ENCODE peak calls at places on chromosomes 5 and 9, in eight cellular contexts. I is heart right ventricle, Y is tibial artery, H is thoracic aorta, C is uterus, D is mammary epithelial cell, U is heart left ventricle, V is HCT116. J is an unnamed sample.

GRCh38 chr9:101582593-101582992 is 12.2 kb downstream of the PPP3R2 start:
- DNase-seq in U (no peak), D (peak), C (no peak), H (no peak), Y (no peak), I (no peak), V (no peak), J (no peak)

GRCh38 chr9:129632460-129632859 is 6.5 kb downstream of the NTMT1 start:
- DNase-seq in Y (no peak), I (no peak), D (no peak), U (no peak), H (no peak), C (no peak), V (no peak), J (no peak)

GRCh38 chr5:62093981-62094380 is 212.0 kb upstream of the KIF2A start:
- DNase-seq in U (no peak), D (no peak), H (no peak), C (no peak), Y (no peak), V (no peak), I (no peak), J (peak)

GRCh38 chr9:110837401-110838005 is 168.9 kb downstream of the MUSK start:
- DNase-seq in C (no peak), H (no peak), D (no peak), Y (no peak), I (no peak), U (no peak), V (no peak), J (no peak)

GRCh38 chr9:120324996-120325642 is 254.8 kb downstream of the CDK5RAP2 start:
- DNase-seq in I (no peak), V (no peak), U (no peak), Y (no peak), D (no peak), C (no peak), H (no peak), J (no peak)

GRCh38 chr9:98778711-98779530 is 17.4 kb downstream of the ANKS6 start:
- DNase-seq in H (no peak), C (no peak), I (no peak), V (no peak), D (no peak), Y (peak), U (no peak), J (no peak)

GRCh38 chr5:138179277-138179857 is 455 bp downstream of the KIF20A start:
- DNase-seq in V (no peak), C (no peak), I (no peak), Y (no peak), H (no peak), D (peak), U (no peak), J (no peak)

GRCh38 chr9:136133191-136133958 is 14.7 kb upstream of the TMEM250 start:
- DNase-seq in D (no peak), C (no peak), Y (no peak), U (no peak), H (no peak), V (no peak), I (no peak), J (peak)

GRCh38 chr5:25006734-25007133 is 362.0 kb upstream of the CDH10 start:
- DNase-seq in Y (no peak), V (no peak), D (peak), C (no peak), U (no peak), H (no peak), I (no peak), J (no peak)

GRCh38 chr5:179285236-179285635 is 60.0 kb downstream of the ADAMTS2 start:
- DNase-seq in H (no peak), U (peak), D (no peak), Y (peak), V (no peak), C (peak), I (peak), J (peak)

GRCh38 chr9:131650254-131650653 is 89.6 kb downstream of the RAPGEF1 start:
- DNase-seq in V (no peak), U (no peak), C (no peak), D (peak), Y (peak), H (no peak), I (no peak), J (no peak)

GRCh38 chr5:121199238-121199999 is 652.3 kb upstream of the FTMT start:
- DNase-seq in I (no peak), D (no peak), H (no peak), Y (no peak), V (no peak), C (no peak), U (no peak), J (no peak)

GRCh38 chr9:83199240-83199639 is 136.3 kb upstream of the RASEF start:
- DNase-seq in D (peak), H (no peak), Y (no peak), C (no peak), U (peak), V (peak), I (no peak), J (peak)

GRCh38 chr5:1050449-1051365 is 42.1 kb downstream of the NKD2 start:
- DNase-seq in V (no peak), Y (no peak), D (no peak), C (no peak), I (peak), U (no peak), H (no peak), J (no peak)

GRCh38 chr9:131337131-131337848 is 47.8 kb downstream of the PLPP7 start:
- DNase-seq in I (no peak), H (no peak), Y (no peak), C (no peak), V (no peak), D (no peak), U (no peak), J (no peak)

GRCh38 chr5:132099073-132099748 is 25.6 kb downstream of the CSF2 start:
- DNase-seq in H (no peak), Y (no peak), U (no peak), C (no peak), D (no peak), I (no peak), V (no peak), J (no peak)

GRCh38 chr5:26569929-26570258 is 468.5 kb downstream of the CDH9 start:
- DNase-seq in D (no peak), Y (no peak), C (no peak), V (no peak), U (no peak), I (no peak), H (no peak), J (no peak)

GRCh38 chr5:180212363-180213255 is 3.6 kb upstream of the RASGEF1C start:
- DNase-seq in C (no peak), Y (peak), U (no peak), V (no peak), D (no peak), I (no peak), H (no peak), J (no peak)

GRCh38 chr5:73564018-73564417 is 1.4 kb downstream of the ANKRA2 start:
- DNase-seq in V (no peak), I (no peak), D (no peak), C (no peak), Y (no peak), H (no peak), U (no peak), J (no peak)
- H3K27ac ChIP-seq in V (no peak), I (no peak), D (peak), C (peak), Y (peak), H (no peak), U (no peak), J (no peak)

GRCh38 chr9:72149231-72149975 is at the start of gene GDA:
- DNase-seq in D (peak), H (no peak), C (no peak), Y (no peak), U (no peak), V (peak), I (no peak), J (peak)
- H3K4me3 ChIP-seq in D (peak), H (no peak), C (no peak), Y (no peak), U (peak), V (peak), I (no peak), J (peak)

GRCh38 chr9:134811673-134812668 is 68.6 kb upstream of the FCN2 start:
- DNase-seq in C (no peak), D (no peak), V (no peak), U (no peak), I (no peak), H (no peak), Y (no peak), J (no peak)
- TF ChIP-seq CTCF in C (no peak), D (no peak), V (no peak), U (no peak), I (no peak), H (no peak), Y (no peak), J (no peak)

DNA sequence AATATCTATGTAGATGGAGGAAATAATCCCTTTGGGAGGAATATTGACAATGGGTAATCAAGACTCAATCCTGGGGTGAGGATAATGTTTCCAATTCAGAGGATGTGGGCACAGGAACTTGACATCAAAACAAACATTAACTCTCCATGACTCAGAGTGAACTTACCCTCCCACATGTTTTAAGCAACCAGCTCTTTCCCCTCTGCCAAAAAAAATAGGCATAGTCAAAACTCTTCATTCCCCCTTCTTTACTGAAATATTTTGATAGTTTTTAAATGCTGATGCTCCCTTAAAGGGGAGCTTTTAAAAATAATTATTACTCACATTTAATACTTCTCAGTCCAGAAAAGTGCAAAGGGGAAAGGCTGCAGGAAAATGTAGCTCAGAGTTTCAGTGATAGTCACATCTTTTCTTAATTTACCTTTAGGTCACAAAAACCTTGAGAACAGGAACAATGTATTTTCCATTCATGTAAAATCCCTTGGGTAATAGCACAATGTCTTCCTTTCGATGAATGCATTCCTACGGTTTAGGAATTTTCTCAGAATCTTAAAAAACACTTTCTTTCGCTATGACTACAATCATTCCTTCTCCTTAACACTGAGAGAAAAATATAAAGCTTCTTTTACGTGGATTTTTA is 298.4 kb upstream of the GRAMD2B start:
- DNase-seq in Y (no peak), U (no peak), H (no peak), D (peak), I (no peak), V (peak), C (no peak), J (no peak)
- H3K27ac ChIP-seq in Y (no peak), U (no peak), H (no peak), D (peak), I (no peak), V (no peak), C (no peak), J (no peak)

GRCh38 chr9:123326662-123327093 is 29.3 kb upstream of the CRB2 start:
- DNase-seq in U (no peak), V (no peak), Y (no peak), H (no peak), C (no peak), D (no peak), I (no peak), J (no peak)

GRCh38 chr9:123327697-123328100 is 28.3 kb upstream of the CRB2 start:
- DNase-seq in D (peak), H (no peak), I (no peak), U (no peak), Y (no peak), V (no peak), C (no peak), J (peak)

GRCh38 chr9:123323482-123324013 is 32.4 kb upstream of the CRB2 start:
- DNase-seq in U (no peak), I (no peak), D (no peak), Y (no peak), C (no peak), V (no peak), H (no peak), J (no peak)

GRCh38 chr9:123324767-123325183 is 31.2 kb upstream of the CRB2 start:
- DNase-seq in I (no peak), Y (no peak), H (no peak), D (no peak), U (no peak), C (no peak), V (no peak), J (no peak)

DNA sequence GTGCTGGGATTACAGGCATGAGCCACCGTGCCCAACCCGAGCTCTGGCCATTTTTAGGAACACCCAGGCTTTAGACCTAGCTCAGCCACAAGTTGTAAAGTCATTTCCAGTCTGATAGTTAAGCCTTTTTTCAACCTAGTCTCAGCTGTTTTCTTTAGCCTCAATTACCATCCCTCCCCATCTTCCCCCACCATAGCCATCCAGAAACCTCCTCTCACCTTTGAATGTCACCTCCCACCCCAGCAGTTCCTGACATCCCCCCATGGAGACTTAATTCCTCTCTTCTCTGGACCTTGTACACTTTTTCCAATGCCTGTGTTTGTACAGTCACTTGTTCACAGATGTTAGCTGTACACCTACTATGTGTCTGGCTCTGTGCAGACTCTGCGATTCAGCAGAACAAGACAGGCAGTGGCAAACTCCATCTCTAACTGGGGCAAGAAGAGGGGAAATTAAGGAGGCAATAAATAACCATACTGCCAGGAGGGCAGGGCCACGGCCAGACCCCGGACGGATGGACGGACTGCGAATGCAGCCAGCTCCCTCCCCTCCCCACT is 29.9 kb upstream of the CRB2 start:
- DNase-seq in C (no peak), D (no peak), I (no peak), H (no peak), U (no peak), V (no peak), Y (no peak), J (no peak)
- H3K4me3 ChIP-seq in C (no peak), D (no peak), I (no peak), H (peak), U (no peak), V (no peak), Y (no peak), J (no peak)

GRCh38 chr9:126499005-126499910 is 114.5 kb upstream of the LMX1B start:
- DNase-seq in D (peak), I (no peak), H (no peak), V (no peak), C (peak), U (no peak), Y (no peak), J (no peak)
- TF ChIP-seq CTCF in D (peak), I (peak), H (peak), V (peak), C (peak), U (peak), Y (peak), J (peak)

DNA sequence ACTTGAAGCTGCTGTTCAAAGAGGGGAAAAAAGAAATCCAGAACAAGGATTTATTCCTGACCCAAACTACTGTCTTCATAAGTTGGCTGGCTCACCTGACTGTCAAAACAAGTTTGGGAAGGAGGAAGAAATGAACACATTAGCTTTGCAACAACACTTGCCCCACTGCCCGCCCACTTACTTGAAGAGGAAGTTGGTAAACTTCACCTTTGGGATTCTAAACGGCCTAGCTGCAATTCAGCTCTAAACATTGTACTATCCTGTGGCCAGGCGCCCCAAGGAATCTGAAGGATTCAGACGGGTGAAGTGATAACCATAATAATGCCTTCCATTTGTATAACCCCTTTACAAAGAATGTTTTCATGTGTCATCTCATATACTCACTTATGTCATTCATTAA is 199.4 kb downstream of the ARRDC3 start:
- DNase-seq in Y (no peak), U (no peak), D (no peak), I (no peak), V (no peak), C (no peak), H (no peak), J (no peak)
- H3K27ac ChIP-seq in Y (no peak), U (peak), D (no peak), I (peak), V (no peak), C (no peak), H (no peak), J (no peak)

DNA sequence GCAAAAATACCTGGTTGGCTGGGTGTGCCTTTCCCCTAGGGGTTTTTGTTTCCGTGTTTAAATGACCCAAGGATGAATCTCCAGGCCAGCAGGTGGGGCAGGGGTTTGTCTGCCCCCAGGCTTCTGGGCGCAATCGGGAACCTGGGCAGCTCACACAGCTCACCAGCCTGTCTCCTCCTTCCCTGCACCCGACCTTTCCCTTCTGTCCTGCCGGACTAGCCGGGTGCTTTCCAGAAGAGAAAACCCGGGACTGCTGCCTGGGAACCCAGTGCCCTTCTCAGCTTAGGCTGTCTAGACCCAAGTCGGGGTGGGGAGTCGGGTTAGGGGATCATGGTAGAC is 84.3 kb downstream of the DAB2IP start:
- DNase-seq in U (no peak), I (no peak), D (peak), V (no peak), H (no peak), Y (no peak), C (no peak), J (no peak)
- H3K4me3 ChIP-seq in U (peak), I (no peak), D (peak), V (peak), H (peak), Y (peak), C (peak), J (peak)

J was measured in pancreas.